ENCODE peak calls at places on chromosomes 6 and 20, in five cellular contexts. One of them, this sample, is unnamed.

GRCh38 chr20:36155991-36156390 is 1.5 kb downstream of the EPB41L1 start:
- DNase-seq in GM13976: no peak
- DNase-seq in GM20000: no peak
- DNase-seq in nephron progenitor cell: no peak
- DNase-seq in neural progenitor cell: no peak
- DNase-seq in this sample: no peak

GRCh38 chr6:126396131-126396530 is 56.2 kb downstream of the CENPW start:
- DNase-seq in nephron progenitor cell: no peak
- DNase-seq in GM13976: no peak
- DNase-seq in GM20000: no peak
- DNase-seq in neural progenitor cell: no peak
- DNase-seq in this sample: no peak

GRCh38 chr6:74764486-74764885 is 441.4 kb downstream of the COL12A1 start:
- DNase-seq in GM13976: no peak
- DNase-seq in neural progenitor cell: no peak
- DNase-seq in nephron progenitor cell: no peak
- DNase-seq in GM20000: no peak
- DNase-seq in this sample: no peak

GRCh38 chr6:129929433-129929832 is 68.3 kb upstream of the TMEM244 start:
- DNase-seq in neural progenitor cell: no peak
- DNase-seq in GM20000: no peak
- DNase-seq in GM13976: no peak
- DNase-seq in nephron progenitor cell: no peak
- DNase-seq in this sample: no peak

GRCh38 chr6:46583081-46583480 is 69.5 kb downstream of the CYP39A1 start:
- DNase-seq in GM20000: no peak
- DNase-seq in nephron progenitor cell: no peak
- DNase-seq in GM13976: no peak
- DNase-seq in neural progenitor cell: no peak
- DNase-seq in this sample: no peak

GRCh38 chr6:121366184-121366521 is 31.9 kb upstream of the TBC1D32 start:
- DNase-seq in nephron progenitor cell: no peak
- DNase-seq in neural progenitor cell: no peak
- DNase-seq in GM20000: no peak
- DNase-seq in GM13976: no peak
- DNase-seq in this sample: no peak

GRCh38 chr20:63325554-63326313 is 32.7 kb downstream of the COL20A1 start:
- DNase-seq in GM13976: no peak
- DNase-seq in nephron progenitor cell: no peak
- DNase-seq in GM20000: no peak
- DNase-seq in neural progenitor cell: no peak
- DNase-seq in this sample: no peak

GRCh38 chr6:50602191-50602810 is 111.0 kb upstream of the TFAP2D start:
- DNase-seq in nephron progenitor cell: peak
- DNase-seq in neural progenitor cell: peak
- DNase-seq in GM13976: peak
- DNase-seq in GM20000: peak
- DNase-seq in this sample: no peak

GRCh38 chr20:41643504-41643938 is 25.3 kb upstream of the CHD6 start:
- DNase-seq in neural progenitor cell: peak
- DNase-seq in nephron progenitor cell: no peak
- DNase-seq in GM20000: no peak
- DNase-seq in GM13976: no peak
- DNase-seq in this sample: no peak

GRCh38 chr20:3471397-3472021 is 691 bp downstream of the ATRN start:
- DNase-seq in neural progenitor cell: peak
- DNase-seq in GM20000: peak
- DNase-seq in nephron progenitor cell: no peak
- DNase-seq in GM13976: peak
- DNase-seq in this sample: no peak

GRCh38 chr6:127518710-127519468 is at the start of gene MTCL3:
- DNase-seq in neural progenitor cell: peak
- DNase-seq in GM20000: no peak
- DNase-seq in GM13976: no peak
- DNase-seq in nephron progenitor cell: peak
- DNase-seq in this sample: no peak

GRCh38 chr6:135853227-135853626 is 1.7 kb downstream of the PDE7B start:
- DNase-seq in GM13976: no peak
- DNase-seq in nephron progenitor cell: no peak
- DNase-seq in GM20000: no peak
- DNase-seq in neural progenitor cell: no peak
- DNase-seq in this sample: no peak
- TF ChIP-seq CTCF in GM13976: no peak
- TF ChIP-seq CTCF in nephron progenitor cell: no peak
- TF ChIP-seq CTCF in GM20000: no peak
- TF ChIP-seq CTCF in neural progenitor cell: no peak
- TF ChIP-seq CTCF in this sample: peak

GRCh38 chr6:135176464-135176863 is 4.6 kb upstream of the MYB start:
- DNase-seq in GM20000: no peak
- DNase-seq in neural progenitor cell: no peak
- DNase-seq in GM13976: no peak
- DNase-seq in nephron progenitor cell: no peak
- DNase-seq in this sample: no peak
- TF ChIP-seq CTCF in GM20000: no peak
- TF ChIP-seq CTCF in neural progenitor cell: no peak
- TF ChIP-seq CTCF in GM13976: no peak
- TF ChIP-seq CTCF in nephron progenitor cell: no peak
- TF ChIP-seq CTCF in this sample: no peak

DNA sequence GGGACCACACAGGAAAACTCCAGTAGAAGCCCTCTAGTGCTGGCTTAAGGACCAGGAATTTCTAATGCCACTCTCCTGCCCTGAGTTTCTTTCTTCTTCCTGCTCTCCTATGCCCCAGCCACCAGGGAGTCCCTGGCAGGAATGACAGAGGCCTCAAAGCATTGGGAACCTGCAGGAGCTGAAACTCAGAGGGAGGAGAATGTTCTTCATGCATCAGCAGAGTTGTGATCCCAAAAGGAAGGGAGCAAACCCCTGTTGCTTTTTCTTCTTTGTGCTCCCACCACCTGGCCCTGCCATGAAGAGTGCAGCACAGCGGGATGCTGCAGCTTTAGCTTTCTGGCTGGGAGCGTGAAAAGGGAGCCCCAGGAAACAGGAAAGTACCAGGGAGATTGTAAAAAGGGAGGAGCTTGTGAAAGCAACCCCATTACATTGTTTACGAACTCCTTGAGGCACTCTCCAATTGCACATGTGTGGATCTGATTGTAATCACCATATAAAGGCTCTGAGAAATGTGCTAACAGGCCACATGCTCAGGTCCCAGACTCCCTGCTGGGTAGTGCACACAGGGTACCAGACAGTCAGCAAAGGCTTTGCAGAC is 34.7 kb upstream of the FKBP1A start:
- DNase-seq in GM20000: no peak
- DNase-seq in GM13976: no peak
- DNase-seq in neural progenitor cell: peak
- DNase-seq in nephron progenitor cell: no peak
- DNase-seq in this sample: no peak
- TF ChIP-seq CTCF in GM20000: no peak
- TF ChIP-seq CTCF in GM13976: no peak
- TF ChIP-seq CTCF in neural progenitor cell: peak
- TF ChIP-seq CTCF in nephron progenitor cell: no peak
- TF ChIP-seq CTCF in this sample: no peak

DNA sequence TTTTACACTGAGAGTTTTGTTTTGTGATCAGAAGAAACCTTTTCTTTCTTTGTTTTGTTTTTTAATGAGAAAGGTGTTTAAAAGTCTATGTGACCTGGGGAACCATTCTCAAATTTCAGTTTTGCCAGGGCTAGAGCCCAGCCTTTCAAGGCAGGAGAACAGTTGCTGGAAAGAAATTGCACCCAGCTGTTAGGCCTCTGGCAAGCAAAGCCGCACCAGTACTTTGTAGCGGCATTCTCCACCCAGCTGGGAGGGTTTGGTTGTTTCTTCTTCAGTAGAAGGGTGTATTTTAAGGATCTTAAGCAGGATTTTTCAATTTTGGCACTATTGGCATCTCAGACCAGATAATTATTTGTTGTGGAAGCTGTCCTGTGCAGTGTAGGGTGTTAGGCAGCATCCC is 16.6 kb upstream of the MAPK13 start:
- DNase-seq in nephron progenitor cell: no peak
- DNase-seq in GM20000: no peak
- DNase-seq in GM13976: no peak
- DNase-seq in neural progenitor cell: peak
- DNase-seq in this sample: no peak
- TF ChIP-seq CTCF in nephron progenitor cell: no peak
- TF ChIP-seq CTCF in GM20000: no peak
- TF ChIP-seq CTCF in GM13976: no peak
- TF ChIP-seq CTCF in neural progenitor cell: no peak
- TF ChIP-seq CTCF in this sample: no peak

GRCh38 chr6:10961837-10962236 is 75.0 kb downstream of the SYCP2L start:
- DNase-seq in GM13976: no peak
- DNase-seq in neural progenitor cell: no peak
- DNase-seq in nephron progenitor cell: no peak
- DNase-seq in GM20000: no peak
- DNase-seq in this sample: no peak
- TF ChIP-seq CTCF in GM13976: no peak
- TF ChIP-seq CTCF in neural progenitor cell: no peak
- TF ChIP-seq CTCF in nephron progenitor cell: no peak
- TF ChIP-seq CTCF in GM20000: no peak
- TF ChIP-seq CTCF in this sample: peak

DNA sequence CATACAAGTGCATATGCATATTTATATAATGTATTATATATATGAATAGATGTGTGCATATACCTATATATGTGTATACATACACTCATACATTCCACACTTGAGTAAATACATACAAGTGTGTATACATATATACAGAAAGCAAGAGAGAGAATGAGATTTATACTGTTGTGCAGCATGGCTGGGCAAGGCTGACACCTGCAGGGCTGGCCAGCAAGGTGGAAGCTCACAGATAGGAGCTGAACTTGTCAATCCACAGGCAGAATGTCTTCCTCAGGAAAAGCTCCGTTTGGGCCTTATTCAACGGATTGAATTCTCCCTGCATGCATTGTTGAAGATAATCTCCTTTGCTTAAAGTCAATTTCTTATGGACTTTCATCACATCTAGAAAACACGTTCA is 256.7 kb downstream of the ZNF217 start:
- DNase-seq in GM20000: no peak
- DNase-seq in neural progenitor cell: no peak
- DNase-seq in nephron progenitor cell: no peak
- DNase-seq in GM13976: no peak
- DNase-seq in this sample: no peak
- TF ChIP-seq CTCF in GM20000: no peak
- TF ChIP-seq CTCF in neural progenitor cell: no peak
- TF ChIP-seq CTCF in nephron progenitor cell: no peak
- TF ChIP-seq CTCF in GM13976: no peak
- TF ChIP-seq CTCF in this sample: no peak

DNA sequence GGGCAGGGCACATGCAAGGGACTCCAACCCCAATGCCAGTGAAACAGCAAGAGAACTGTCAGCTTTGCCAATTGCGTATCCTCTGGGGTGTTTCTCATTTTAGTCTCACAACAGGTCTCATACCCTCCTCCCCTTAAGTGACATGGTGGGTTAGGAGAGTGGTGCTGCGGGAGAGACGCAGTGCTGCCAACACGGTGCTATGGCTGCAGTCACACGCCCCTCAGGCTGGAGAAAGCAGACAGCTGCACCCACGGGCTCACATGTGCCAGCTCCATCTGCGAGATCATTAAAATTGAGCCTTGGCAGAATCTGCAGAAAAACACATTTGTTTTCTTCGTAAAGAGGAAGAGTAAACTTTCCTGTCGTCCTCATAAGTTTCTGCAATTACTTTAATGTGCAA is 114.7 kb downstream of the ANKRD60 start:
- DNase-seq in GM20000: no peak
- DNase-seq in GM13976: no peak
- DNase-seq in nephron progenitor cell: no peak
- DNase-seq in neural progenitor cell: no peak
- DNase-seq in this sample: peak
- TF ChIP-seq CTCF in GM20000: no peak
- TF ChIP-seq CTCF in GM13976: no peak
- TF ChIP-seq CTCF in nephron progenitor cell: no peak
- TF ChIP-seq CTCF in neural progenitor cell: no peak
- TF ChIP-seq CTCF in this sample: no peak

DNA sequence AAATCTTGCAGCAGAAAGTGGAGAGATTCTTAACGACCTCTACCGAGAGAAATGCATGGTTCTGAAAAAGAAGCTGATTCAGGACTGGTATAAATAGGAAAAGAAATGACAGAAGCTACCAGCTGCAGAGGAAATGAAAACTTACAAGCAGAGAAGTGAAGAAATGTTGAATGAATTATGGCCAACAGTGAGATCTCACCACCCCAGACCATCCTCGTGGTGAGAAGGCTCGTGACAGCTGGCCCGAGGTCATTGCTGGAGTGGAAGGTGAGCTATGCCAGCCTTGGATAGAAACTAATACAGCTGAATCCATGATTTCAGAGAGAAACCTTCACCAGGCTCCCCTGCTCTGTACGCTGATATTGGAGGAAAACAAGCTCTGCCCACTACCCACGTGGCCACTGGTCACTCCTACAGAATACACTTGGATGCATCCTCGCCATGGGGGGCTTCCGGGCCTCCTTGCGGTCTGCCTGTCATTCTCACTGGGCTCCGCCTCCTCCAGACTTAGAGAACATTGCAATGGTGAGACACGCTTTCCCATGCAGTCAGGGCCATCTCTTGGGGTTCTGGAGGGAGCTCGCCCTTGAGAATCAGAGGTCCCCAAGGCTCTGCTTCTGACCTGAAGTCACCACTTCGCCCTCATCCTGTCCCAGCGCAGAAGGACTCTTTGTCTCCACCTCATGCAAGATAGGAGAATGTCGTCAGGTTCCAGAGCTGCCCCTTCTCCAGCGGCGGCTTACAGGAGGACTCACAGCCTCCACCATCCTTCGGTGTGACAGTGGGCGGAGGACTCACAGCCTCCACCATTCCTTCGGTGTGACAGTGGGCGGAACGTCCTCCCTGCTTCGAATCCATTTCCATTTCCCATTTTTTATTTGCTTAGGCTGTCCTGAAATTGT is 10.6 kb upstream of the TUBB2B start:
- DNase-seq in GM13976: no peak
- DNase-seq in neural progenitor cell: no peak
- DNase-seq in GM20000: no peak
- DNase-seq in nephron progenitor cell: no peak
- DNase-seq in this sample: no peak
- TF ChIP-seq CTCF in GM13976: no peak
- TF ChIP-seq CTCF in neural progenitor cell: no peak
- TF ChIP-seq CTCF in GM20000: no peak
- TF ChIP-seq CTCF in nephron progenitor cell: no peak
- TF ChIP-seq CTCF in this sample: no peak

This sample was measured in osteocyte.